ENCODE peak calls at places on chromosomes 2 and 18, in seven cellular contexts. N is MM.1S, O is heart right ventricle, W is brain microvascular endothelial cell, J is LNCaP clone FGC, I is mesothelial cell of epicardium, R is gastrocnemius medialis. Z is an unnamed sample.

GRCh38 chr18:30135938-30136337 is 906.6 kb downstream of the DSC3 start:
- DNase-seq in N (no peak), O (no peak), W (no peak), J (no peak), I (no peak), R (no peak), Z (no peak)

GRCh38 chr2:45852450-45853150 is 201.1 kb downstream of the PRKCE start:
- DNase-seq in N (no peak), O (no peak), W (no peak), J (no peak), I (no peak), R (no peak), Z (no peak)

GRCh38 chr2:119821266-119821665 is 61.5 kb downstream of the PTPN4 start:
- DNase-seq in N (no peak), O (no peak), W (no peak), J (no peak), I (no peak), R (no peak), Z (no peak)

GRCh38 chr2:45497355-45497754 is 113.7 kb downstream of the SRBD1 start:
- DNase-seq in N (peak), O (no peak), W (peak), J (no peak), I (no peak), R (no peak), Z (peak)

GRCh38 chr2:97716695-97717617 is 3.6 kb downstream of the ZAP70 start:
- DNase-seq in N (no peak), O (no peak), W (no peak), J (no peak), I (no peak), R (no peak), Z (no peak)

GRCh38 chr2:114925296-114926255 is 483.1 kb downstream of the DPP10 start:
- DNase-seq in N (peak), O (no peak), W (no peak), J (no peak), I (no peak), R (no peak), Z (no peak)

GRCh38 chr2:208373460-208374089 is 33.0 kb upstream of the PTH2R start:
- DNase-seq in N (peak), O (no peak), W (peak), J (peak), I (no peak), R (no peak), Z (peak)

GRCh38 chr2:239257511-239257937 is 143.3 kb downstream of the HDAC4 start:
- DNase-seq in N (peak), O (no peak), W (peak), J (no peak), I (no peak), R (no peak), Z (peak)

GRCh38 chr18:67300498-67300897 is 216.0 kb downstream of the DSEL start:
- DNase-seq in N (no peak), O (no peak), W (no peak), J (peak), I (no peak), R (no peak), Z (no peak)

GRCh38 chr2:196514641-196515040 is 124.9 kb upstream of the CCDC150 start:
- DNase-seq in N (no peak), O (no peak), W (no peak), J (no peak), I (no peak), R (no peak), Z (no peak)

GRCh38 chr2:23029111-23029510 is 355.9 kb upstream of the KLHL29 start:
- DNase-seq in N (no peak), O (no peak), W (no peak), J (no peak), I (no peak), R (no peak), Z (no peak)

DNA sequence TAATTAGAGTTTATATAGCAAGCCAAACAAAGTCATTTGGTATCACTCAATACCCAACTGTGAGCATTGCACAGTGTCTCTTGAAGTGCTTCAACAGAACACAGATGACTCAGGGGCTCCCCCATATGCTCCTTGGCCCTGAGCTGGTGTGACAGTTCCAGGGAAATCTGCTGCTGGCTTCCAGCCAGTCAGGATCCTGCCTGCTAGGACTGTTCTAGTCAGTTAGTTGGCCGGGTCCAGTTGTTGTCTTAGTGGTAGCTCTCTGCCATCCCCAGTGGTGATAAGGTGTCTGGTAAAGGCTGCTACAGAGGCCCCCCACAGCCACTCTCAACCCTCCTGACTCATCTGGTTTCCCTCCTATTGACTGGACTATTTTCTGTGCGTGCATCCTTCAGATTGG is 100.3 kb downstream of the IRS1 start:
- DNase-seq in N (no peak), O (peak), W (peak), J (no peak), I (no peak), R (peak), Z (no peak)
- TF ChIP-seq CTCF in N (no peak), O (no peak), W (peak), J (no peak), I (no peak), R (no peak), Z (no peak)

DNA sequence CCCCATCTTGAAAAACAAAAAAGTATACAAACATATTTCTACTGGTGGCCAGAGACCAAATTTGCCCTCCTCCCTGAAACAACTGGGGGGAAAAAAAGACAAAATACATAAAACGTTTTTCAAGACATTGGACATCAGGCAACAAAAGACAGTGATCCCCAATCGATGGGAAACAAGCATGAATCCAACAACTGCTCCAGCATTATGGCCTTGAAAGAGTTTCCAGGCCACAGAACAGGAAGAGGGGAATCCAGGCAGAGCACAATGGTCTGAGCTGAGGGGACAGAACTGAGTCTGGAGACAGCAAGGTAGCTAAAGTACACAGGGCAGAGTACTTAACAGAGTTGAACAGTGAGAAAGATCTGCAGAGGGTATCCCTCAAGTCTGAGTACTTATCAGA is 4.4 kb downstream of the CCDC88A start:
- DNase-seq in N (no peak), O (no peak), W (no peak), J (no peak), I (no peak), R (no peak), Z (no peak)
- TF ChIP-seq CTCF in N (no peak), O (no peak), W (no peak), J (no peak), I (no peak), R (no peak), Z (no peak)

GRCh38 chr2:1653956-1654695 is 90.2 kb downstream of the PXDN start:
- DNase-seq in N (no peak), O (no peak), W (peak), J (no peak), I (no peak), R (no peak), Z (no peak)

GRCh38 chr2:1656326-1656960 is 87.9 kb downstream of the PXDN start:
- DNase-seq in N (peak), O (no peak), W (no peak), J (no peak), I (no peak), R (no peak), Z (no peak)

GRCh38 chr2:1653137-1653789 is 91.1 kb downstream of the PXDN start:
- DNase-seq in N (no peak), O (peak), W (peak), J (no peak), I (no peak), R (peak), Z (no peak)

GRCh38 chr2:1655461-1655860 is 88.9 kb downstream of the PXDN start:
- DNase-seq in N (no peak), O (no peak), W (peak), J (no peak), I (no peak), R (no peak), Z (no peak)

DNA sequence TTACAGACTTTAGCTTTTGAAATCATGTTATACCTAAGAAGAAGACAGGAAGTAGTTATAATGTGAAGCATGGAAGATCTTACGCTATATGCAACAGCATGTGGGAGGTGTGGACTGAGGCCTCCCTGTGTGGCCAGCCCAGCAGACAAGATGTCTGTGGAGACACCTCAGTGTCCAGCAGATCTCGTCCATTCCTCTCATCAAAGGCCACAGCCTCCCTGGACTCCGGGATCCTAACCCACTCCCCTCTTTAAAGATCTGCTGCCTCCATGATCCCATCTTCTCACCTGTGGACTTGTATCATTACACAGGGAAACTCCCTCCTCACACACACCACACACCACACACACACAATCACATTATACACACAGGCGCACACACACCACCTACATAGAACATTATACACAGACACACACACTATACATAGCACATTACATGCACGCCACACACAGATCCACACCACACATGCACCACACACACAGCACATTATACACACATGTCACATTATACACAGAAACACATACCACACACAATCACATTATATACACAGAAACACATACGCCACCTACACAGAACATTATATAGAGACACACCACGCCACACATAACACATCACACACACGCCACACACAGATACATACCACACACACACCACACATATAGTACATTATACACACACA is 89.5 kb downstream of the PXDN start:
- DNase-seq in N (no peak), O (no peak), W (peak), J (no peak), I (no peak), R (no peak), Z (no peak)
- TF ChIP-seq CTCF in N (no peak), O (no peak), W (no peak), J (no peak), I (no peak), R (no peak), Z (no peak)

GRCh38 chr2:30981101-30981500 is 157.1 kb downstream of the GALNT14 start:
- DNase-seq in N (no peak), O (no peak), W (no peak), J (no peak), I (no peak), R (no peak), Z (no peak)

GRCh38 chr2:30978044-30978443 is 160.2 kb downstream of the GALNT14 start:
- DNase-seq in N (no peak), O (no peak), W (no peak), J (no peak), I (no peak), R (no peak), Z (no peak)

GRCh38 chr2:30981519-30981918 is 156.7 kb downstream of the GALNT14 start:
- DNase-seq in N (no peak), O (no peak), W (no peak), J (no peak), I (no peak), R (no peak), Z (no peak)

GRCh38 chr2:30978854-30979253 is 159.4 kb downstream of the GALNT14 start:
- DNase-seq in N (no peak), O (no peak), W (no peak), J (no peak), I (no peak), R (no peak), Z (no peak)

DNA sequence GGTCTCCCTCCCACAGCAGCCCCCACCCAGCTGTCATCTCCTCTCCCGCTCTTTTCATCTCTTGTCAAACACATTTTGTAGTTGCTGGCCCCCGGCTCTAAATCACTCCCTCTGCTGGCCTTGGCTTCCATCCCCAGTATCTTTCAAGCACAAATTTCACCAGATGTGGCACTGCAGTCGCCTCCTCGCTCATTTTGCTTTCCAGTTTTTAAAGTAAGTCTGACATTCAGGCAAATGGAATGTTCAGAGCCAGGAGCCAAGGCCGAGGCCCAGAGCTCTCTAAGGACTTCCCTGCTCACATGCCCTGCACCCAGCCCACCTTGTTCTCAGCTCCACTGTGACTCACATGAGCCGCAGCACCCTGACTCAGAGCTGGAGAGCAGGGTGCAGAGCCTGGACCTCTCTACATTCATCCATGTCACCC is 158.4 kb downstream of the GALNT14 start:
- DNase-seq in N (no peak), O (no peak), W (peak), J (no peak), I (no peak), R (peak), Z (no peak)
- TF ChIP-seq CTCF in N (no peak), O (peak), W (peak), J (no peak), I (no peak), R (no peak), Z (no peak)

Z was measured in GM13977.